ENCODE peak calls at places on chromosomes 1 and 21, in four cellular contexts. S is left ventricle myocardium inferior, T is tibial artery, X is cardiac muscle cell. I is an unnamed sample.

GRCh38 chr1:94025383-94026340 is 95.3 kb downstream of the ABCA4 start:
- DNase-seq in S (no peak), T (no peak), X (peak; percentile 73), I (no peak)

GRCh38 chr1:148353461-148354283 is 129.4 kb downstream of the PPIAL4G start:
- DNase-seq in S (no peak), T (no peak), X (no peak), I (no peak)

GRCh38 chr1:31243451-31244286 is 4.0 kb upstream of the NKAIN1 start:
- DNase-seq in S (no peak), T (no peak), X (no peak), I (no peak)

GRCh38 chr1:230797376-230798186 is 50.4 kb downstream of the CAPN9 start:
- DNase-seq in S (peak; percentile 41), T (peak; percentile 82), X (peak; percentile 86), I (no peak)

GRCh38 chr1:62536865-62537264 is 60.5 kb upstream of the ANGPTL3 start:
- DNase-seq in S (no peak), T (no peak), X (no peak), I (no peak)

GRCh38 chr21:35508389-35508888 is 459.3 kb upstream of the RUNX1 start:
- DNase-seq in S (peak; percentile 60), T (peak; percentile 79), X (no peak), I (no peak)

GRCh38 chr1:215728206-215728605 is 161.1 kb downstream of the KCTD3 start:
- DNase-seq in S (no peak), T (no peak), X (no peak), I (no peak)

GRCh38 chr1:209561561-209561960 is 22.0 kb upstream of the CAMK1G start:
- DNase-seq in S (no peak), T (no peak), X (no peak), I (no peak)

GRCh38 chr1:47371016-47371517 is 37.5 kb downstream of the CMPK1 start:
- DNase-seq in S (no peak), T (no peak), X (no peak), I (no peak)

GRCh38 chr1:226322986-226323385 is 14.0 kb upstream of the LIN9 start:
- DNase-seq in S (no peak), T (no peak), X (no peak), I (no peak)

GRCh38 chr1:154221815-154222081 is 993 bp downstream of the UBAP2L start:
- DNase-seq in S (no peak), T (no peak), X (peak; percentile 17), I (no peak)

GRCh38 chr1:4485398-4485797 is 169.0 kb upstream of the AJAP1 start:
- DNase-seq in S (no peak), T (no peak), X (no peak), I (no peak)

GRCh38 chr1:222631611-222632208 is 13.8 kb downstream of the MIA3 start:
- DNase-seq in S (no peak), T (no peak), X (no peak), I (no peak)

GRCh38 chr1:34057751-34058150 is 107.3 kb downstream of the CSMD2 start:
- DNase-seq in S (peak; percentile 67), T (no peak), X (peak; percentile 68), I (no peak)

GRCh38 chr1:180156631-180157091 is 2.0 kb downstream of the QSOX1 start:
- DNase-seq in S (no peak), T (no peak), X (no peak), I (no peak)

GRCh38 chr1:221718391-221719277 is 23.3 kb downstream of the DUSP10 start:
- DNase-seq in S (no peak), T (no peak), X (no peak), I (no peak)

GRCh38 chr1:1439550-1440261 is 4.2 kb downstream of the VWA1 start:
- DNase-seq in S (no peak), T (no peak), X (no peak), I (peak; percentile 59)

GRCh38 chr1:31529999-31530705 is 46.2 kb upstream of the TINAGL1 start:
- DNase-seq in S (no peak), T (no peak), X (no peak), I (no peak)

GRCh38 chr1:24186031-24186710 is 918 bp downstream of the IFNLR1 start:
- DNase-seq in S (no peak), T (no peak), X (no peak), I (no peak)

GRCh38 chr1:28887835-28888682 is 26.3 kb upstream of the EPB41 start:
- DNase-seq in S (peak; percentile 54), T (peak; percentile 67), X (peak; percentile 53), I (no peak)

GRCh38 chr1:225461533-225462428 is 33.9 kb upstream of the LBR start:
- DNase-seq in S (no peak), T (peak; percentile 62), X (no peak), I (no peak)

GRCh38 chr1:31795801-31796621 is 19.8 kb downstream of the SPOCD1 start:
- DNase-seq in S (no peak), T (peak; percentile 51), X (no peak), I (peak; percentile 47)

GRCh38 chr1:104797982-104798381 is 1048.3 kb downstream of the AMY1C start:
- DNase-seq in S (no peak), T (no peak), X (no peak), I (no peak)

GRCh38 chr1:25710583-25711347 is 89.2 kb upstream of the SELENON start:
- DNase-seq in S (no peak), T (no peak), X (no peak), I (no peak)

GRCh38 chr1:21378705-21379494 is 61.0 kb upstream of the NBPF3 start:
- DNase-seq in S (no peak), T (no peak), X (no peak), I (no peak)

GRCh38 chr1:47608296-47608875 is 170.5 kb downstream of the FOXD2 start:
- DNase-seq in S (no peak), T (no peak), X (no peak), I (no peak)

GRCh38 chr1:157142765-157143423 is 4.7 kb upstream of the ETV3 start:
- DNase-seq in S (no peak), T (no peak), X (no peak), I (no peak)

GRCh38 chr1:25562101-25562927 is 18.9 kb downstream of the LDLRAP1 start:
- DNase-seq in S (no peak), T (no peak), X (no peak), I (no peak)

GRCh38 chr1:117368116-117369108 is 1.2 kb downstream of the MAN1A2 start:
- DNase-seq in S (no peak), T (no peak), X (no peak), I (no peak)

GRCh38 chr1:23196627-23197328 is 20.5 kb downstream of the HTR1D start:
- DNase-seq in S (no peak), T (no peak), X (no peak), I (peak; percentile 91)

GRCh38 chr1:179955731-179956130 is 1.1 kb downstream of the CEP350 start:
- DNase-seq in S (no peak), T (no peak), X (no peak), I (no peak)

GRCh38 chr1:204213668-204214662 is at the start of gene GOLT1A:
- DNase-seq in S (peak; percentile 36), T (peak; percentile 78), X (peak; percentile 63), I (no peak)

GRCh38 chr1:5992814-5993552 is 758 bp upstream of the NPHP4 start:
- DNase-seq in S (no peak), T (no peak), X (no peak), I (peak; percentile 55)

GRCh38 chr21:21283810-21284209 is 285.6 kb downstream of the NCAM2 start:
- DNase-seq in S (no peak), T (no peak), X (no peak), I (no peak)

GRCh38 chr1:28860332-28861073 is 48.5 kb downstream of the OPRD1 start:
- DNase-seq in S (no peak), T (no peak), X (no peak), I (no peak)

GRCh38 chr1:198936371-198937083 is 297.7 kb downstream of the PTPRC start:
- DNase-seq in S (no peak), T (no peak), X (no peak), I (no peak)

GRCh38 chr1:221016757-221017156 is 137.5 kb downstream of the HLX start:
- DNase-seq in S (no peak), T (no peak), X (no peak), I (no peak)

DNA sequence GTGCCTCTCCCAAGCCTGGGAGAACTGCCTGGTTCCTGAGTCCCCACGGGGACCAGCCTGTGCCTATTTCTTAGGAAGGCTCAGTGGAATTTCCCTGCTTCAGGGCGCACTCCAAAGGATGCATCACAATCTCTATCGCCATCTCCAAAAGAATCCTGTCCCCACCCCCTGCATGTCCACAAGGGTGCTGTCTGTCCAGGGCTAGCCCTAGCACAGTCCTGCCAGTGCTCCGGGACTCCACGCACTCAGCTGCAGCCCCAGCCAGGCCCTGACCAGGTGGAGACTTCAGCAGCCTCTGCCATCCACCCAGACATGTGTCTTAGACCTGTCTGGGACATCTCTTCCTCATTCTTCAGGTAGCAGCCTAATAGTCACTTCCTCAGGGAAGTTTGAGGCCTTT is 199.7 kb downstream of the GRIK3 start:
- DNase-seq in S (no peak), T (no peak), X (no peak), I (no peak)
- H3K27ac ChIP-seq in S (no peak overlapping the region), T (no peak overlapping the region), X (no peak overlapping the region), I (no peak overlapping the region)

GRCh38 chr1:71343686-71344416 is 263.0 kb upstream of the ZRANB2 start:
- DNase-seq in S (no peak), T (no peak), X (no peak), I (no peak)
- H3K9me3 ChIP-seq in S (peaks cover 23% of the 10 kb centered on the region), T (no peaks in the 10 kb centered on the region), X (peaks cover 3% of the 10 kb centered on the region), I (peaks cover 14% of the 10 kb centered on the region)

DNA sequence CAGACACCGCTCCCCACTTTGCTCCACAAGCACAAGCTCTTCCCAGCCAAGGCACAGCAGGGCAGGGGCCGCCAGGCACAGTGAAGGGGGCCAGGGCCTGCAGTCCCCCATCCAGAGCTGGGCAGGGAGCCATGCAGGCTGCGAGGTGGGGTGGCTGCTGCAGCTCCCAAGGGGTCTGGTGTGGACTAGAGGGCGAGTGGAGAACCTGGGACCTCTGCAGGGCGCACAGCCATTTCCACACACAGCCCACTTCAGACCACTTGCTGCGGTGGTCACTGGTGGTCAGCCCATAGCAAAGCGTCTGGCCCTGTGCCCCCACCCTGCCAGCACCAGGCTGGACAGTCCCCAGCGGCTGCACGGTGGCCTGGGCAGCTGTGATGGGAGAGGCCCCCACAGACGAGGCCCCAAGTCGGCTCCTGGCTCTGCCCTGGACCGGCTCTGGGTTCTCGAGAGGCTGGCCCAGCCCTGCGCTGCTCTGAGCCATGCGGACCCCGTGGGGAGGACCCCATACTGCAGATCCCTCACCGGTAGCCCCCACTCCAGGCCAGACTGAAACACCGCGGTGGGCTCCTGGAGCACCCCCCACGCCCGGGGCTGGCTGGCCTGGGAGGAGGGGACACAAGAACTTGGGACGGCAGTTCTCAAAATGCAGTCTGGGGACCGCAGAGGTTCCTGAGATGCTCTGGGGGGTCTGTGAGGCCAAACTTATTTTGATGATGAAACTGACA is 47.1 kb upstream of the COL6A2 start:
- DNase-seq in S (no peak), T (no peak), X (no peak), I (peak; percentile 58)
- H3K4me1 ChIP-seq in S (peaks cover 35% of the 10 kb centered on the region), T (peaks cover 12% of the 10 kb centered on the region), X (peaks cover 3% of the 10 kb centered on the region), I (peaks cover 16% of the 10 kb centered on the region)

DNA sequence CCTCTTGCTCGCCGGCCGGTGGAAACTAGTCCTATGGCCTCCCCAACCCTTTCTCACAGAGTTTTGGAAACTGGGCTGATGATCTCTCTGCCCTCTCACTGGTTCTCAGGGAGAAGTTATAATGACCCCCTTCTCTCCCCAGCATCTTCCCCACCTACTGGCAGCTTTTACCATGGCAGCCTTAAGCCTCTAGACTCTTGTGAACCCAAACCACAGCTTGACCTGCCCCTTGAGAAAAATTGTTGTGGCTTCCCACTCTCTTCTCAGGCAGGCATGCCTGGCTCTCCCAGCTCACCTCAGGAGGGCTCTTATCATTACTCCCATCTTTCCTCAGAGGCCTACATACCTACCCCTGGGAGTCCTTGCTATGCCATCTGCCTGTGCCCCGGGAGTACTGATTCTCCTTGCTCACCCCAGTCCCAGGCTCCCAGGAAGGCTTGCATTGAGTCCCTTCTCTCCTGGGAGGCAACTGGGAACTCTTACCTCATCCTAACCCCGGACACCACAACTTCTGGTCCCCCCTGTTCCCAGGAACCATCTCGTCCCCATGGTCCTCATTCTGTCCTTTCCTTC is 1.6 kb downstream of the NSUN4 start:
- DNase-seq in S (no peak), T (no peak), X (no peak), I (no peak)
- H3K27ac ChIP-seq in S (peak overlapping the region; percentile 94), T (peak overlapping the region; percentile 88), X (peak overlapping the region; percentile 87), I (peak overlapping the region; percentile 92)

I was measured in RWPE2.